ENCODE peak calls at places on chromosomes 6 and 20, in eight cellular contexts. S, G, Q, R, H, J, E and U are unnamed samples.
A peak's percentile ranks its signal among the peaks of the same experiment; 100 is the strongest.

GRCh38 chr20:63005240-63005861 is 1.4 kb downstream of the BHLHE23 start:
- DNase-seq in S (no peak), G (no peak), Q (no peak), R (no peak), H (no peak), J (no peak), E (no peak), U (no peak)

GRCh38 chr6:94478178-94479140 is 1059.1 kb upstream of the EPHA7 start:
- DNase-seq in S (no peak), G (no peak), Q (no peak), R (no peak), H (no peak), J (no peak), E (no peak), U (no peak)

GRCh38 chr6:168941036-168941435 is 312.6 kb downstream of the THBS2 start:
- DNase-seq in S (no peak), G (no peak), Q (no peak), R (no peak), H (no peak), J (no peak), E (no peak), U (no peak)

GRCh38 chr6:108737594-108738546 is 110.4 kb upstream of the ARMC2 start:
- DNase-seq in S (no peak), G (no peak), Q (no peak), R (peak; percentile 77), H (peak; percentile 90), J (no peak), E (no peak), U (no peak)

GRCh38 chr6:74690365-74690764 is 515.5 kb downstream of the COL12A1 start:
- DNase-seq in S (no peak), G (no peak), Q (no peak), R (no peak), H (no peak), J (no peak), E (no peak), U (no peak)

GRCh38 chr6:4280721-4281120 is 145.3 kb upstream of the ECI2 start:
- DNase-seq in S (no peak), G (no peak), Q (no peak), R (no peak), H (peak; percentile 88), J (no peak), E (no peak), U (no peak)

GRCh38 chr6:7143161-7143974 is 35.6 kb downstream of the RREB1 start:
- DNase-seq in S (no peak), G (no peak), Q (peak; percentile 22), R (no peak), H (no peak), J (no peak), E (peak; percentile 35), U (no peak)

GRCh38 chr6:132459605-132459952 is 53.3 kb downstream of the STX7 start:
- DNase-seq in S (no peak), G (no peak), Q (no peak), R (no peak), H (no peak), J (no peak), E (no peak), U (no peak)

GRCh38 chr6:127483399-127484055 is 24.3 kb upstream of the KIAA0408 start:
- DNase-seq in S (no peak), G (no peak), Q (no peak), R (no peak), H (no peak), J (no peak), E (no peak), U (no peak)

GRCh38 chr6:121686611-121687023 is 251.2 kb downstream of the GJA1 start:
- DNase-seq in S (no peak), G (no peak), Q (no peak), R (no peak), H (no peak), J (no peak), E (no peak), U (no peak)

GRCh38 chr20:24149881-24150307 is 161.3 kb upstream of the GGTLC1 start:
- DNase-seq in S (no peak), G (no peak), Q (no peak), R (no peak), H (peak; percentile 51), J (no peak), E (peak; percentile 56), U (no peak)

GRCh38 chr20:18778993-18779392 is 34.6 kb upstream of the SCP2D1 start:
- DNase-seq in S (no peak), G (no peak), Q (no peak), R (no peak), H (peak; percentile 53), J (no peak), E (no peak), U (no peak)
- TF ChIP-seq CTCF in S (no peak), G (no peak), Q (no peak), R (no peak), H (peak; percentile 55), J (no peak), E (no peak), U (no peak)

GRCh38 chr20:45301824-45302251 is 4.8 kb upstream of the RBPJL start:
- DNase-seq in S (no peak), G (no peak), Q (no peak), R (no peak), H (no peak), J (no peak), E (no peak), U (no peak)

GRCh38 chr20:45303586-45304463 is 2.8 kb upstream of the RBPJL start:
- DNase-seq in S (no peak), G (no peak), Q (no peak), R (no peak), H (no peak), J (no peak), E (no peak), U (no peak)

GRCh38 chr20:45297786-45298497 is 8.7 kb upstream of the RBPJL start:
- DNase-seq in S (no peak), G (no peak), Q (no peak), R (no peak), H (no peak), J (no peak), E (no peak), U (no peak)

GRCh38 chr20:45299786-45300185 is 6.9 kb upstream of the RBPJL start:
- DNase-seq in S (no peak), G (no peak), Q (no peak), R (no peak), H (no peak), J (no peak), E (no peak), U (no peak)

DNA sequence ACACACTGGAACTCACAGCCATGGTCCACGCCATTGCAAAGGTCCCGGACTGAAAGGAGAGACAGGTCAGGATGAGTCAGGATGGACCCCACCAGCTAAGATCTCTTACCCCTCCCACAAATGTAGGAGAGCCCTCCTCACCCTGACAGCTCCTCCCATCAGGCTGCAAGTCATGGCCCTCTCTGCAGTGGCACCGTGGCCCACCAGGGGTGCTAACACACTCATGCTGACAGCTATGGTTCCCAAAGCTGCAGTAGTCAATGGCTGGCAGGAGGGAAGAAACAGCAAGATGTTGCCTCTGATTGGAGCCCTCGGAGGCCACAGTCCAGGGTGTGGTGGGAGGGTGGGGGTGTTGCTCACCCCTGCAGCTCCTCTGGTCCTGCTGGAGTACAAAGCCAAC is 5.7 kb upstream of the RBPJL start:
- DNase-seq in S (no peak), G (no peak), Q (no peak), R (no peak), H (peak; percentile 47), J (peak; percentile 48), E (peak; percentile 53), U (peak; percentile 68)
- TF ChIP-seq CTCF in S (peak; percentile 9), G (peak; percentile 43), Q (no peak), R (no peak), H (peak; percentile 58), J (peak; percentile 41), E (peak; percentile 55), U (peak; percentile 26)

DNA sequence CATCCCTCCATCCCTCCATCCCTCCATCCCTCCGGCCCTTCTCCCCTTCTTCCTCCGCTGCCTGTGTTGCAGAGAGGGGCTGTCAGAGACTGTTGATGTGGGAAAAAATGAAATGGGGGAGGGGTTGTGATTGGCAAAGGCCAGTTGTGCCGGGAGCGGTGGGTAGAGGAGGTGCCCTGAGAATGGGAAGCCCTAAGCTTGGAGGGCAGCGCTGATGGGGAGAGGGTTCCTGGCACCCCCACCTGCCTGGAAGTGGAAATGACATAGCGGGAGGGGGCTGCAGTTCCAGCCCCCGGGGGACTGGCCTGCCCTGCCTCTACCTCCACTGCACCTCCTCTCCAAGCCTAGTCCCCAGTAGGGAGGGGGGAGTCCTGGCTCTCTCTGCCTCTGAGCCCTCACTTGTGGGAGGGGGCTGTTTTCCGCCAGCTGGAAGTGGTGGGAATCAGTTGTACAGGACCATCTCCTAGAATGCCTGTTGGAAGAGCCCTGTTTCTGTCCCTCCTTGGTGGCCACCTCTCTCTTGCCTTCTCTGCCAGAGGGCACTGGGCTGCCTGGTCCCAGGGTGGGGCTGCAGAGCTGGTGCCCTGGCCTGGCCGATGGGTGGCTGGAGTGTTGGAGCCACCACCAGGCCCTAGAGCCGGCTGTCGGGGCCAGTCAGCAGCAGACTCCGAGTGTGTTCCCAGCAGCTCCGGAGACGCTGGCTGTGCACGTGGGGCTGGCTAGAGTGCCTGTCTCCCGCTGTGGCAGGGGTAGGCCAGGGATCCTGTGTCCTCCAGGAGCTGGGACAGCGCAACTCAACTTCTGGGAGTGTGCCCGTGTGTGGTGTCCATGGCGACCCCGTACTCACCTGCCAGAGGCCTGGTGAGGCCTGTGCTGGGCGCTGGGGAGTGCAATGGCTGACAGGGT is 1.5 kb downstream of the DLGAP4 start:
- DNase-seq in S (no peak), G (no peak), Q (no peak), R (peak; percentile 52), H (no peak), J (no peak), E (no peak), U (peak; percentile 21)
- TF ChIP-seq CTCF in S (no peak), G (no peak), Q (no peak), R (no peak), H (no peak), J (no peak), E (no peak), U (no peak)

DNA sequence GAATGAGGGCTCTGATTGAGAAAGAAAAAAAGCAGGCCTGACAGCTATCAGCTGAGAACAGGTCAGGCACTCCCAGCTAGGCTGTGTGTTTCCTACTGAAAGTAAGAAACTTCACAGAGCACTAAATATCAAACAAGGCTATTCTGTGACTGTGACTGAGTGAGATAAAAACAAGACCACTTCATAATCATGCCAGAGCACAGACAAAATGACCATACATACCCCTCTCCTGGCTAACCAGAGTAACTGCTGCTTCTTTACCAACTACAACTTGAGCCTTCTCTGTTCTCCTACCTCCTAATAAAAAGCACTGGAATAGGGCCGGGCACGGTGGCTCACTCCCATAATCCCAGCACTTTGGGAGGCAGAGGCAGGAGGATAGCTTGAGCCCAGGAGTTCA is 6.8 kb upstream of the BTN1A1 start:
- DNase-seq in S (no peak), G (no peak), Q (no peak), R (no peak), H (peak; percentile 27), J (peak; percentile 30), E (no peak), U (peak; percentile 38)
- TF ChIP-seq CTCF in S (peak; percentile 11), G (no peak), Q (no peak), R (no peak), H (peak; percentile 38), J (peak; percentile 36), E (peak; percentile 46), U (no peak)

GRCh38 chr20:37501940-37502339 is 19.1 kb upstream of the NNAT start:
- DNase-seq in S (no peak), G (no peak), Q (no peak), R (peak; percentile 56), H (peak; percentile 22), J (no peak), E (no peak), U (no peak)
- TF ChIP-seq CTCF in S (no peak), G (no peak), Q (no peak), R (no peak), H (peak; percentile 21), J (no peak), E (no peak), U (no peak)